ENCODE peak calls at places on chromosomes 7 and 10, in seven cellular contexts. Z, Q, U, I, J, V and W are unnamed samples.

GRCh38 chr10:124626759-124627380 is 117.3 kb downstream of the FAM53B start:
- DNase-seq in Z (no peak), U (no peak), Q (no peak), J (no peak), I (peak; percentile 82), V (no peak), W (no peak)

GRCh38 chr10:43317422-43317821 is 50.6 kb upstream of the RASGEF1A start:
- DNase-seq in V (no peak), U (no peak), Z (no peak), J (no peak), I (no peak), Q (no peak), W (no peak)

GRCh38 chr10:104445359-104445758 is 91.7 kb downstream of the CFAP58 start:
- DNase-seq in Z (peak; percentile 94), Q (no peak), V (peak; percentile 77), U (no peak), J (no peak), I (peak; percentile 92), W (peak; percentile 86)

GRCh38 chr7:102282465-102283362 is 4.0 kb upstream of the SH2B2 start:
- DNase-seq in Q (no peak), I (no peak), J (no peak), U (no peak), V (no peak), Z (no peak), W (no peak)

GRCh38 chr7:70298780-70299446 is 700.6 kb downstream of the AUTS2 start:
- DNase-seq in I (peak; percentile 12), Q (no peak), V (no peak), U (no peak), Z (no peak), J (no peak), W (no peak)

GRCh38 chr7:150860978-150861295 is 8.6 kb downstream of the AOC1 start:
- DNase-seq in I (no peak), Q (no peak), U (no peak), V (no peak), Z (no peak), J (no peak), W (no peak)

GRCh38 chr7:155997431-155998327 is 185.4 kb upstream of the SHH start:
- DNase-seq in Q (no peak), J (no peak), Z (no peak), V (no peak), U (no peak), I (no peak), W (no peak)

GRCh38 chr10:70508912-70509366 is 30.4 kb downstream of the PALD1 start:
- DNase-seq in V (peak; percentile 28), Z (no peak), U (peak; percentile 34), Q (peak; percentile 92), J (no peak), I (no peak), W (peak; percentile 52)

GRCh38 chr10:126042906-126043305 is 146.5 kb downstream of the FANK1 start:
- DNase-seq in I (no peak), V (no peak), Q (no peak), Z (no peak), J (no peak), U (no peak), W (no peak)

GRCh38 chr10:126921974-126922525 is 16.8 kb downstream of the DOCK1 start:
- DNase-seq in V (peak; percentile 90), Z (peak; percentile 86), J (peak; percentile 23), Q (no peak), I (peak; percentile 23), U (no peak), W (peak; percentile 90)

GRCh38 chr7:23462846-23463245 is 7.4 kb downstream of the IGF2BP3 start:
- DNase-seq in Q (peak; percentile 81), U (peak; percentile 37), J (peak; percentile 45), Z (peak; percentile 48), I (no peak), V (peak; percentile 67), W (peak; percentile 73)

GRCh38 chr7:124482229-124482628 is 283.4 kb downstream of the GPR37 start:
- DNase-seq in Z (no peak), Q (no peak), J (peak; percentile 69), U (no peak), I (no peak), V (no peak), W (no peak)

GRCh38 chr10:114631090-114631677 is 26.9 kb downstream of the ABLIM1 start:
- DNase-seq in Z (no peak), J (no peak), I (no peak), V (no peak), Q (peak; percentile 19), U (no peak), W (no peak)

GRCh38 chr10:100656479-100656878 is 88.9 kb upstream of the PAX2 start:
- DNase-seq in Z (no peak), I (peak; percentile 68), V (no peak), U (peak; percentile 63), Q (no peak), J (no peak), W (peak; percentile 43)

GRCh38 chr7:37108615-37109014 is 340.0 kb downstream of the ELMO1 start:
- DNase-seq in Z (no peak), U (no peak), J (no peak), Q (no peak), I (peak; percentile 5), V (no peak), W (no peak)

GRCh38 chr10:56028299-56029132 is 332.5 kb downstream of the ZWINT start:
- DNase-seq in V (no peak), U (no peak), J (no peak), Q (no peak), Z (no peak), I (no peak), W (no peak)

GRCh38 chr10:11318812-11319598 is 292.4 kb downstream of the USP6NL start:
- DNase-seq in I (no peak), U (no peak), Z (no peak), V (no peak), Q (no peak), J (no peak), W (no peak)

GRCh38 chr7:105697753-105698152 is 116.5 kb upstream of the EFCAB10 start:
- DNase-seq in Q (no peak), I (no peak), J (no peak), Z (no peak), U (no peak), V (no peak), W (no peak)

GRCh38 chr10:3869036-3869435 is 84.0 kb upstream of the KLF6 start:
- DNase-seq in J (no peak), Q (no peak), I (no peak), Z (no peak), U (peak; percentile 62), V (no peak), W (no peak)

GRCh38 chr7:115933463-115933862 is 97.1 kb downstream of the TFEC start:
- DNase-seq in J (no peak), Z (no peak), I (peak; percentile 46), Q (no peak), V (no peak), U (no peak), W (peak; percentile 29)

GRCh38 chr7:2862831-2863361 is 18.8 kb upstream of the GNA12 start:
- DNase-seq in J (no peak), Q (no peak), I (no peak), U (no peak), Z (peak; percentile 93), V (peak; percentile 75), W (no peak)

DNA sequence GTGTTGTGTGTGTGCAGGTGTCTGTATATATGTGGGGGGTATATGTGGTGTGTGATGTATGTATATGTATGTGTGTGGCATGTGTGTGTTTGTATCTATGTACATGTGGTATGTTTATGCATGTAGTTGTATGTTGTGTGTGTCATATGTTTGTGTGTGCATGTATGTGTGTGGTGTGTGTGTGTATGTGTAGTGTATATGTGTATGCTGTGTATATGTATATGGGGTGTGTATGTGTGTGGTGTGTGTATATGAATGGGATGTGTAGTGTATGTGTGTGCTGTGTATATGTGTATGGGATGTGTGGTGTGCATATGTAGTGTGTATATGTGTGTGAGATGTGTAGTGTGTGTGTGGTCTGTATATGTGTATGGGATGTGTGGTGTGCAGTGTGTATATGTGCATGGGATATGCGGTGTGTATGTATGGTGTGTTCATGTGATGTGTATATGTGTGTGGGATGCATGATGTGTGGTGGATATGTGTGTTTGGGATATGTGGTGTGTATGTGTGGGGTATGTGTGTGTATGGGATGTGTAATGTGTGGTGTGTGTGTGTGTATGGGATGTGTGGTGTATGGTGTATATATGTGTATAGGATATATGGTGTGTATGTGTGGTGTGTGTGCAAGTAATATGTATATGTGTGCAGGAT is 30.0 kb downstream of the IKZF1 start:
- DNase-seq in U (no peak), Z (no peak), J (no peak), I (no peak), V (no peak), Q (no peak), W (no peak)
- H3K9me3 ChIP-seq in U (no peaks in the 10 kb centered on the region), Z (no peaks in the 10 kb centered on the region), J (no peaks in the 10 kb centered on the region), I (no peaks in the 10 kb centered on the region), V (no peaks in the 10 kb centered on the region), Q (no peaks in the 10 kb centered on the region), W (no peaks in the 10 kb centered on the region)

GRCh38 chr10:129956902-129957673 is 7.0 kb downstream of the EBF3 start:
- DNase-seq in U (no peak), I (no peak), Z (no peak), V (no peak), J (no peak), Q (no peak), W (no peak)
- H3K4me2 ChIP-seq in U (no peak overlapping the region), I (no peak overlapping the region), Z (no peak overlapping the region), V (no peak overlapping the region), J (no peak overlapping the region), Q (no peak overlapping the region), W (no peak overlapping the region)

DNA sequence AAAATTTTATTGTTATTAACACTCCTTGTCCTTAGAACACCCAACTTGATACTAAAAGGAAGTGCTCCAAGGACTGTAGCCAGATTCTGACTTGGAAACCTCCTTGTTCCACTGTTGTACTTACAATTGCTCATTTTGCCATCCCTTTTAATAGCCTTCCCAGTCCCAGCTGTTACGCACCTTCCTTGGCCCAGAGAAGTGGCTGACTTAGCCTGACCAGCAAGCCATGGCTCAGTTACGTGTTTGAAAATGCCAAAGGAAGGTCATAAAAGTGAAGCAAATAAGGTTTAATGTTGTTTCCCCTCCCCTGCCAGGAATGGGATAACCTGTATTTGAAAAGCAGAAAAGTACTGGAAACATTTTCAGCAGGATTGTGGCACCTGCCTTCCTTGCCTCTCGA is 3.7 kb upstream of the ANKRD1 start:
- DNase-seq in J (no peak), U (no peak), Z (no peak), V (no peak), Q (no peak), I (no peak), W (no peak)
- H3K9me3 ChIP-seq in J (no peaks in the 10 kb centered on the region), U (no peaks in the 10 kb centered on the region), Z (no peaks in the 10 kb centered on the region), V (no peaks in the 10 kb centered on the region), Q (no peaks in the 10 kb centered on the region), I (no peaks in the 10 kb centered on the region), W (no peaks in the 10 kb centered on the region)

GRCh38 chr10:44966816-44967509 is 7.4 kb downstream of the RASSF4 start:
- DNase-seq in V (no peak), Z (no peak), I (no peak), Q (no peak), J (no peak), U (no peak), W (no peak)
- H3K4me2 ChIP-seq in V (no peak overlapping the region), Z (no peak overlapping the region), I (no peak overlapping the region), Q (no peak overlapping the region), J (no peak overlapping the region), U (peak overlapping the region; percentile 41), W (no peak overlapping the region)

GRCh38 chr10:81520688-81521087 is 354.3 kb upstream of the NRG3 start:
- DNase-seq in Z (no peak), J (no peak), Q (no peak), V (no peak), U (no peak), I (no peak), W (no peak)
- H3K9me3 ChIP-seq in Z (no peaks in the 10 kb centered on the region), J (no peaks in the 10 kb centered on the region), Q (no peaks in the 10 kb centered on the region), V (peaks cover 2% of the 10 kb centered on the region), U (no peaks in the 10 kb centered on the region), I (peaks cover 13% of the 10 kb centered on the region), W (no peaks in the 10 kb centered on the region)

GRCh38 chr7:141268614-141269013 is 194.8 kb downstream of the TMEM178B start:
- DNase-seq in J (no peak), U (peak; percentile 16), V (no peak), Z (no peak), Q (no peak), I (no peak), W (no peak)
- H3K4me2 ChIP-seq in J (no peak overlapping the region), U (no peak overlapping the region), V (no peak overlapping the region), Z (no peak overlapping the region), Q (no peak overlapping the region), I (no peak overlapping the region), W (no peak overlapping the region)